ENCODE peak calls at places on chromosome X, in eight cellular contexts. One of them, this sample, is unnamed.

GRCh38 chrX:119477812-119478232 is 9.6 kb downstream of the SLC25A5 start:
- DNase-seq in Caco-2: peak; percentile 92
- DNase-seq in left lung: no peak
- DNase-seq in psoas muscle: peak; percentile 62
- DNase-seq in ovary: peak; percentile 20
- DNase-seq in A549: peak; percentile 58
- DNase-seq in AG04450: no peak
- DNase-seq in astrocyte of the spinal cord: peak; percentile 63
- DNase-seq in this sample: peak; percentile 60

GRCh38 chrX:14872851-14873675 is at the start of the genes FANCB and MOSPD2:
- DNase-seq in Caco-2: peak; percentile 96
- DNase-seq in left lung: peak; percentile 98
- DNase-seq in psoas muscle: peak; percentile 97
- DNase-seq in ovary: peak; percentile 91
- DNase-seq in A549: peak; percentile 82
- DNase-seq in AG04450: peak; percentile 83
- DNase-seq in astrocyte of the spinal cord: peak; percentile 96
- DNase-seq in this sample: peak; percentile 94

GRCh38 chrX:87583679-87584078 is 66.1 kb downstream of the KLHL4 start:
- DNase-seq in Caco-2: no peak
- DNase-seq in left lung: no peak
- DNase-seq in psoas muscle: no peak
- DNase-seq in ovary: no peak
- DNase-seq in A549: no peak
- DNase-seq in AG04450: no peak
- DNase-seq in astrocyte of the spinal cord: no peak
- DNase-seq in this sample: peak; percentile 26

GRCh38 chrX:48540015-48540350 is 469 bp downstream of the TBC1D25 start:
- DNase-seq in Caco-2: no peak
- DNase-seq in left lung: no peak
- DNase-seq in psoas muscle: no peak
- DNase-seq in ovary: no peak
- DNase-seq in A549: peak; percentile 55
- DNase-seq in AG04450: no peak
- DNase-seq in astrocyte of the spinal cord: peak; percentile 36
- DNase-seq in this sample: peak; percentile 65

GRCh38 chrX:19342331-19342906 is 1.3 kb upstream of the PDHA1 start:
- DNase-seq in Caco-2: no peak
- DNase-seq in left lung: no peak
- DNase-seq in psoas muscle: no peak
- DNase-seq in ovary: no peak
- DNase-seq in A549: no peak
- DNase-seq in AG04450: no peak
- DNase-seq in astrocyte of the spinal cord: peak; percentile 26
- DNase-seq in this sample: no peak

GRCh38 chrX:28752330-28752729 is 165.1 kb downstream of the IL1RAPL1 start:
- DNase-seq in Caco-2: no peak
- DNase-seq in left lung: no peak
- DNase-seq in psoas muscle: no peak
- DNase-seq in ovary: no peak
- DNase-seq in A549: no peak
- DNase-seq in AG04450: no peak
- DNase-seq in astrocyte of the spinal cord: no peak
- DNase-seq in this sample: no peak

GRCh38 chrX:18871161-18871880 is 112.6 kb downstream of the PHKA2 start:
- DNase-seq in Caco-2: no peak
- DNase-seq in left lung: no peak
- DNase-seq in psoas muscle: no peak
- DNase-seq in ovary: no peak
- DNase-seq in A549: no peak
- DNase-seq in AG04450: no peak
- DNase-seq in astrocyte of the spinal cord: peak; percentile 14
- DNase-seq in this sample: no peak

GRCh38 chrX:34578237-34578636 is 78.8 kb downstream of the TMEM47 start:
- DNase-seq in Caco-2: no peak
- DNase-seq in left lung: no peak
- DNase-seq in psoas muscle: no peak
- DNase-seq in ovary: no peak
- DNase-seq in A549: peak; percentile 0
- DNase-seq in AG04450: peak; percentile 4
- DNase-seq in astrocyte of the spinal cord: peak; percentile 55
- DNase-seq in this sample: peak; percentile 36

GRCh38 chrX:13419918-13420317 is 100.1 kb upstream of the ATXN3L start:
- DNase-seq in Caco-2: no peak
- DNase-seq in left lung: no peak
- DNase-seq in psoas muscle: no peak
- DNase-seq in ovary: no peak
- DNase-seq in A549: no peak
- DNase-seq in AG04450: no peak
- DNase-seq in astrocyte of the spinal cord: no peak
- DNase-seq in this sample: no peak
- H3K4me3 ChIP-seq in Caco-2: no peak overlapping the region
- H3K4me3 ChIP-seq in left lung: no peak overlapping the region
- H3K4me3 ChIP-seq in psoas muscle: no peak overlapping the region
- H3K4me3 ChIP-seq in ovary: no peak overlapping the region
- H3K4me3 ChIP-seq in A549: no peak overlapping the region
- H3K4me3 ChIP-seq in AG04450: no peak overlapping the region
- H3K4me3 ChIP-seq in astrocyte of the spinal cord: no peak overlapping the region
- H3K4me3 ChIP-seq in this sample: no peak overlapping the region

GRCh38 chrX:80223922-80224579 is 196.2 kb upstream of the TENT5D start:
- DNase-seq in Caco-2: no peak
- DNase-seq in left lung: no peak
- DNase-seq in psoas muscle: no peak
- DNase-seq in ovary: no peak
- DNase-seq in A549: no peak
- DNase-seq in AG04450: no peak
- DNase-seq in astrocyte of the spinal cord: no peak
- DNase-seq in this sample: peak; percentile 1
- TF ChIP-seq CTCF in Caco-2: no peak
- TF ChIP-seq CTCF in left lung: no peak
- TF ChIP-seq CTCF in psoas muscle: no peak
- TF ChIP-seq CTCF in ovary: no peak
- TF ChIP-seq CTCF in A549: no peak
- TF ChIP-seq CTCF in AG04450: no peak
- TF ChIP-seq CTCF in astrocyte of the spinal cord: no peak
- TF ChIP-seq CTCF in this sample: no peak

GRCh38 chrX:40460926-40461325 is 119.8 kb upstream of the ATP6AP2 start:
- DNase-seq in Caco-2: no peak
- DNase-seq in left lung: no peak
- DNase-seq in psoas muscle: no peak
- DNase-seq in ovary: no peak
- DNase-seq in A549: no peak
- DNase-seq in AG04450: no peak
- DNase-seq in astrocyte of the spinal cord: no peak
- DNase-seq in this sample: no peak
- H3K4me3 ChIP-seq in Caco-2: no peak overlapping the region
- H3K4me3 ChIP-seq in left lung: no peak overlapping the region
- H3K4me3 ChIP-seq in psoas muscle: no peak overlapping the region
- H3K4me3 ChIP-seq in ovary: no peak overlapping the region
- H3K4me3 ChIP-seq in A549: no peak overlapping the region
- H3K4me3 ChIP-seq in AG04450: no peak overlapping the region
- H3K4me3 ChIP-seq in astrocyte of the spinal cord: no peak overlapping the region
- H3K4me3 ChIP-seq in this sample: no peak overlapping the region

GRCh38 chrX:135185795-135186443 is 14.7 kb upstream of the CT55 start:
- DNase-seq in Caco-2: peak; percentile 46
- DNase-seq in left lung: no peak
- DNase-seq in psoas muscle: no peak
- DNase-seq in ovary: no peak
- DNase-seq in A549: peak; percentile 34
- DNase-seq in AG04450: peak; percentile 4
- DNase-seq in astrocyte of the spinal cord: peak; percentile 33
- DNase-seq in this sample: peak; percentile 73
- TF ChIP-seq CTCF in Caco-2: peak; percentile 68
- TF ChIP-seq CTCF in left lung: peak; percentile 51
- TF ChIP-seq CTCF in psoas muscle: peak; percentile 36
- TF ChIP-seq CTCF in ovary: no peak
- TF ChIP-seq CTCF in A549: peak; percentile 50
- TF ChIP-seq CTCF in AG04450: peak; percentile 60
- TF ChIP-seq CTCF in astrocyte of the spinal cord: peak; percentile 47
- TF ChIP-seq CTCF in this sample: peak; percentile 72

GRCh38 chrX:67545772-67546495 is 2.1 kb downstream of the AR start:
- DNase-seq in Caco-2: no peak
- DNase-seq in left lung: peak; percentile 68
- DNase-seq in psoas muscle: peak; percentile 65
- DNase-seq in ovary: peak; percentile 19
- DNase-seq in A549: no peak
- DNase-seq in AG04450: no peak
- DNase-seq in astrocyte of the spinal cord: peak; percentile 23
- DNase-seq in this sample: peak; percentile 11

GRCh38 chrX:67543818-67544217 is at the start of gene AR:
- DNase-seq in Caco-2: peak; percentile 46
- DNase-seq in left lung: peak; percentile 77
- DNase-seq in psoas muscle: peak; percentile 81
- DNase-seq in ovary: peak; percentile 73
- DNase-seq in A549: peak; percentile 15
- DNase-seq in AG04450: peak; percentile 36
- DNase-seq in astrocyte of the spinal cord: peak; percentile 70
- DNase-seq in this sample: no peak

GRCh38 chrX:67544871-67545771 is 1.3 kb downstream of the AR start:
- DNase-seq in Caco-2: no peak
- DNase-seq in left lung: peak; percentile 66
- DNase-seq in psoas muscle: peak; percentile 73
- DNase-seq in ovary: peak; percentile 46
- DNase-seq in A549: no peak
- DNase-seq in AG04450: no peak
- DNase-seq in astrocyte of the spinal cord: peak; percentile 48
- DNase-seq in this sample: no peak

GRCh38 chrX:67546496-67547423 is 2.9 kb downstream of the AR start:
- DNase-seq in Caco-2: no peak
- DNase-seq in left lung: no peak
- DNase-seq in psoas muscle: peak; percentile 43
- DNase-seq in ovary: peak; percentile 18
- DNase-seq in A549: no peak
- DNase-seq in AG04450: no peak
- DNase-seq in astrocyte of the spinal cord: no peak
- DNase-seq in this sample: no peak

DNA sequence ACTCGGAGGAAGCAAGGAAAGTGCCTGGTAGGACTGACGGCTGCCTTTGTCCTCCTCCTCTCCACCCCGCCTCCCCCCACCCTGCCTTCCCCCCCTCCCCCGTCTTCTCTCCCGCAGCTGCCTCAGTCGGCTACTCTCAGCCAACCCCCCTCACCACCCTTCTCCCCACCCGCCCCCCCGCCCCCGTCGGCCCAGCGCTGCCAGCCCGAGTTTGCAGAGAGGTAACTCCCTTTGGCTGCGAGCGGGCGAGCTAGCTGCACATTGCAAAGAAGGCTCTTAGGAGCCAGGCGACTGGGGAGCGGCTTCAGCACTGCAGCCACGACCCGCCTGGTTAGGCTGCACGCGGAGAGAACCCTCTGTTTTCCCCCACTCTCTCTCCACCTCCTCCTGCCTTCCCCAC is 460 bp downstream of the AR start:
- DNase-seq in Caco-2: no peak
- DNase-seq in left lung: peak; percentile 41
- DNase-seq in psoas muscle: peak; percentile 66
- DNase-seq in ovary: peak; percentile 21
- DNase-seq in A549: no peak
- DNase-seq in AG04450: no peak
- DNase-seq in astrocyte of the spinal cord: peak; percentile 8
- DNase-seq in this sample: no peak
- H3K4me3 ChIP-seq in Caco-2: peak overlapping the region; percentile 42
- H3K4me3 ChIP-seq in left lung: peak overlapping the region; percentile 13
- H3K4me3 ChIP-seq in psoas muscle: peak overlapping the region; percentile 69
- H3K4me3 ChIP-seq in ovary: peak overlapping the region; percentile 54
- H3K4me3 ChIP-seq in A549: peak overlapping the region; percentile 59
- H3K4me3 ChIP-seq in AG04450: peak overlapping the region; percentile 63
- H3K4me3 ChIP-seq in astrocyte of the spinal cord: peak overlapping the region; percentile 50
- H3K4me3 ChIP-seq in this sample: no peak overlapping the region

DNA sequence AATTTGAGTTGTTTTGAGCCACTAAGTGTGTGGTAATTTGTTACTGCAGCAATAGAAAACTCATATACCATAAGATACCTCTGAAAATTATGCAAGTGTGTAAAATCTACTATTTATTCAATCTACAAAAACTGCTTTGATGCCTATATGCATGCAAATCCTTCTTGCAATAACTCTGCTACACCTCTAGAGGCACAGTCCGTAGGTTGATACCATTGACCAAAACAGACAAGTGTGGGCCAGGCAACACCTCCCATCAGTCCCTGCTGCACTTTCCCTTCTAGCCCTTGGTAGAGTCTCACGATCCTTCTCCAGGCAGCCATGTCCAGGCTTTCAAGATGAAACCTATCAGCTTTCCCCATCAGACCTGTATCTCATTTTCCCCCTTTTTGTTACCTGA is 48.8 kb upstream of the FAM9A start:
- DNase-seq in Caco-2: no peak
- DNase-seq in left lung: no peak
- DNase-seq in psoas muscle: no peak
- DNase-seq in ovary: no peak
- DNase-seq in A549: no peak
- DNase-seq in AG04450: no peak
- DNase-seq in astrocyte of the spinal cord: no peak
- DNase-seq in this sample: no peak
- TF ChIP-seq CTCF in Caco-2: no peak
- TF ChIP-seq CTCF in left lung: no peak
- TF ChIP-seq CTCF in psoas muscle: no peak
- TF ChIP-seq CTCF in ovary: no peak
- TF ChIP-seq CTCF in A549: no peak
- TF ChIP-seq CTCF in AG04450: no peak
- TF ChIP-seq CTCF in astrocyte of the spinal cord: peak; percentile 19
- TF ChIP-seq CTCF in this sample: peak; percentile 12

DNA sequence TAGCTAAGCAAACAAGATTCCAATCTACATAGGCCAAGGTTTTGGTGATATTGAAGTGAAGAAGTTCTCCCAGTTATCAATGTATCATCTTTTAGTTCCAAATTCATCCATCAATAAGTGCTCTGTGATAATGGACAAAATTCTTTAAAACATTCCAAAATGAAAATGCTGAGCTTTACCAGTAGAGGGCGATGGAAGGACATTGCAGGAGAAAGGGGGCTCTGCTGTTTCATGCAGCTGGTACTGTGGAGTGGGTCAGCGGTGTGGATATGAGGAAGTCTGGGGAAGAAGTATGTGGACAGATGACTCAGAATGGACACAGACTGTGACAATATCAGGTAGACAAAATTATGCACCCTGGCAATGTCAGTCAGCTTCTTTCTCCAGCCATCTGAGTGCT is 46.6 kb upstream of the HS6ST2 start:
- DNase-seq in Caco-2: no peak
- DNase-seq in left lung: no peak
- DNase-seq in psoas muscle: no peak
- DNase-seq in ovary: no peak
- DNase-seq in A549: peak; percentile 3
- DNase-seq in AG04450: no peak
- DNase-seq in astrocyte of the spinal cord: peak; percentile 5
- DNase-seq in this sample: peak; percentile 2
- H3K4me3 ChIP-seq in Caco-2: no peak overlapping the region
- H3K4me3 ChIP-seq in left lung: no peak overlapping the region
- H3K4me3 ChIP-seq in psoas muscle: no peak overlapping the region
- H3K4me3 ChIP-seq in ovary: no peak overlapping the region
- H3K4me3 ChIP-seq in A549: no peak overlapping the region
- H3K4me3 ChIP-seq in AG04450: no peak overlapping the region
- H3K4me3 ChIP-seq in astrocyte of the spinal cord: no peak overlapping the region
- H3K4me3 ChIP-seq in this sample: no peak overlapping the region

GRCh38 chrX:153599192-153600031 is 473 bp upstream of the CCNQ start:
- DNase-seq in Caco-2: peak; percentile 88
- DNase-seq in left lung: peak; percentile 97
- DNase-seq in psoas muscle: peak; percentile 95
- DNase-seq in ovary: peak; percentile 86
- DNase-seq in A549: peak; percentile 77
- DNase-seq in AG04450: peak; percentile 43
- DNase-seq in astrocyte of the spinal cord: peak; percentile 88
- DNase-seq in this sample: peak; percentile 84
- TF ChIP-seq CTCF in Caco-2: no peak
- TF ChIP-seq CTCF in left lung: no peak
- TF ChIP-seq CTCF in psoas muscle: no peak
- TF ChIP-seq CTCF in ovary: peak; percentile 14
- TF ChIP-seq CTCF in A549: no peak
- TF ChIP-seq CTCF in AG04450: no peak
- TF ChIP-seq CTCF in astrocyte of the spinal cord: no peak
- TF ChIP-seq CTCF in this sample: no peak

GRCh38 chrX:64394059-64394873 is 986 bp downstream of the MTMR8 start:
- DNase-seq in Caco-2: no peak
- DNase-seq in left lung: no peak
- DNase-seq in psoas muscle: no peak
- DNase-seq in ovary: no peak
- DNase-seq in A549: no peak
- DNase-seq in AG04450: no peak
- DNase-seq in astrocyte of the spinal cord: no peak
- DNase-seq in this sample: no peak
- H3K4me3 ChIP-seq in Caco-2: peak overlapping the region; percentile 62
- H3K4me3 ChIP-seq in left lung: peak overlapping the region; percentile 34
- H3K4me3 ChIP-seq in psoas muscle: peak overlapping the region; percentile 64
- H3K4me3 ChIP-seq in ovary: peak overlapping the region; percentile 61
- H3K4me3 ChIP-seq in A549: peak overlapping the region; percentile 72
- H3K4me3 ChIP-seq in AG04450: no peak overlapping the region
- H3K4me3 ChIP-seq in astrocyte of the spinal cord: no peak overlapping the region
- H3K4me3 ChIP-seq in this sample: peak overlapping the region; percentile 58

This sample was measured in epithelial cell of esophagus.